ENCODE peak calls at places on chromosomes 11 and 22, in seven cellular contexts. X is RPMI7951, H is C1 segment of cervical spinal cord, Z is NCI-H1105 treated with DMSO at 0.1 percent for 48 hours, G is nucleus accumbens, F is body of pancreas, K is NCI-H1930. C is an unnamed sample.

GRCh38 chr11:16252373-16252772 is 104.0 kb downstream of the SOX6 start:
- DNase-seq in Z (no peak), F (peak), X (no peak), G (no peak), K (no peak), H (no peak), C (no peak)

GRCh38 chr11:10438451-10438850 is 16.6 kb upstream of the AMPD3 start:
- DNase-seq in X (no peak), H (no peak), Z (no peak), F (no peak), G (no peak), K (no peak), C (no peak)

GRCh38 chr22:48704335-48704734 is 1123.3 kb downstream of the BRD1 start:
- DNase-seq in G (no peak), X (no peak), H (no peak), K (no peak), Z (no peak), F (no peak), C (no peak)

GRCh38 chr11:59767212-59767611 is 12.0 kb downstream of the STX3 start:
- DNase-seq in F (no peak), K (no peak), Z (no peak), H (no peak), X (no peak), G (no peak), C (no peak)

GRCh38 chr22:30246962-30247376 is 410 bp upstream of the LIF start:
- DNase-seq in F (no peak), G (no peak), Z (no peak), H (no peak), K (no peak), X (no peak), C (no peak)

GRCh38 chr22:30877662-30878515 is 90.7 kb downstream of the MORC2 start:
- DNase-seq in G (no peak), F (no peak), H (no peak), X (peak), Z (no peak), K (no peak), C (no peak)

GRCh38 chr11:115745545-115746265 is 241.5 kb upstream of the CADM1 start:
- DNase-seq in K (no peak), F (no peak), G (no peak), Z (no peak), X (no peak), H (no peak), C (no peak)

GRCh38 chr11:82775736-82776346 is 42.2 kb upstream of the FAM181B start:
- DNase-seq in F (peak), Z (no peak), X (peak), H (peak), K (no peak), G (no peak), C (no peak)

GRCh38 chr11:66957971-66958231 is 282 bp downstream of the PC start:
- DNase-seq in H (no peak), G (no peak), K (no peak), X (no peak), Z (peak), F (no peak), C (no peak)

GRCh38 chr11:66317322-66317765 is 500 bp upstream of the CD248 start:
- DNase-seq in H (no peak), F (no peak), Z (no peak), G (no peak), K (no peak), X (no peak), C (no peak)

GRCh38 chr22:37509026-37509886 is 10.0 kb downstream of the CARD10 start:
- DNase-seq in H (no peak), K (no peak), Z (no peak), X (no peak), G (no peak), F (no peak), C (no peak)

GRCh38 chr11:69213315-69213714 is 57.6 kb downstream of the SMIM38 start:
- DNase-seq in F (no peak), K (no peak), X (no peak), G (no peak), H (no peak), Z (no peak), C (no peak)

GRCh38 chr11:98455500-98456186 is 565.1 kb upstream of the CNTN5 start:
- DNase-seq in K (no peak), X (no peak), F (no peak), H (no peak), G (no peak), Z (no peak), C (no peak)

GRCh38 chr11:117145393-117145761 is 1.3 kb downstream of the PAFAH1B2 start:
- DNase-seq in Z (peak), G (no peak), H (no peak), F (peak), K (no peak), X (peak), C (peak)

GRCh38 chr11:126790550-126790981 is 210.0 kb downstream of the KIRREL3 start:
- DNase-seq in X (peak), Z (no peak), G (peak), F (no peak), K (peak), H (peak), C (no peak)

C was measured in testis.